ENCODE peak calls at places on chromosome 13, in five cellular contexts. One of them, this sample, is unnamed.

GRCh38 chr13:68984688-68985319 is 1122.8 kb upstream of the ATXN8OS start:
- DNase-seq in H9: no peak
- DNase-seq in H1: no peak
- DNase-seq in IMR-90: no peak
- DNase-seq in mesenchymal stem cell: no peak
- DNase-seq in this sample: no peak

GRCh38 chr13:45928843-45929242 is 77.3 kb upstream of the SIAH3 start:
- DNase-seq in H1: no peak
- DNase-seq in mesenchymal stem cell: no peak
- DNase-seq in IMR-90: no peak
- DNase-seq in H9: no peak
- DNase-seq in this sample: no peak

GRCh38 chr13:112703935-112704633 is 14.2 kb downstream of the ATP11A start:
- DNase-seq in IMR-90: no peak
- DNase-seq in H1: no peak
- DNase-seq in H9: no peak
- DNase-seq in mesenchymal stem cell: no peak
- DNase-seq in this sample: no peak

GRCh38 chr13:87999141-87999765 is 328.1 kb downstream of the SLITRK5 start:
- DNase-seq in mesenchymal stem cell: peak
- DNase-seq in H9: no peak
- DNase-seq in IMR-90: peak
- DNase-seq in H1: no peak
- DNase-seq in this sample: no peak

GRCh38 chr13:97114696-97115095 is 107.4 kb upstream of the MBNL2 start:
- DNase-seq in H9: no peak
- DNase-seq in IMR-90: no peak
- DNase-seq in mesenchymal stem cell: peak
- DNase-seq in H1: no peak
- DNase-seq in this sample: no peak

GRCh38 chr13:79128158-79128557 is 277.9 kb downstream of the RBM26 start:
- DNase-seq in H9: no peak
- DNase-seq in IMR-90: peak
- DNase-seq in H1: no peak
- DNase-seq in mesenchymal stem cell: peak
- DNase-seq in this sample: no peak

GRCh38 chr13:74061939-74062595 is 72.1 kb downstream of the KLF12 start:
- DNase-seq in H9: no peak
- DNase-seq in IMR-90: peak
- DNase-seq in H1: no peak
- DNase-seq in mesenchymal stem cell: peak
- DNase-seq in this sample: no peak

GRCh38 chr13:71525004-71525403 is 342.0 kb downstream of the DACH1 start:
- DNase-seq in H9: no peak
- DNase-seq in IMR-90: no peak
- DNase-seq in mesenchymal stem cell: no peak
- DNase-seq in H1: no peak
- DNase-seq in this sample: no peak

GRCh38 chr13:103187621-103188020 is 121.4 kb upstream of the SLC10A2 start:
- DNase-seq in H1: no peak
- DNase-seq in H9: no peak
- DNase-seq in mesenchymal stem cell: peak
- DNase-seq in IMR-90: no peak
- DNase-seq in this sample: no peak

GRCh38 chr13:33761744-33762143 is 56.2 kb upstream of the RFC3 start:
- DNase-seq in IMR-90: no peak
- DNase-seq in mesenchymal stem cell: no peak
- DNase-seq in H9: peak
- DNase-seq in H1: no peak
- DNase-seq in this sample: no peak

GRCh38 chr13:75357576-75358295 is 124.2 kb downstream of the TBC1D4 start:
- DNase-seq in H1: peak
- DNase-seq in H9: peak
- DNase-seq in mesenchymal stem cell: peak
- DNase-seq in IMR-90: peak
- DNase-seq in this sample: peak

GRCh38 chr13:26222523-26223046 is 471 bp upstream of the RNF6 start:
- DNase-seq in H9: no peak
- DNase-seq in IMR-90: no peak
- DNase-seq in H1: no peak
- DNase-seq in mesenchymal stem cell: no peak
- DNase-seq in this sample: no peak
- H4K91ac ChIP-seq in H9: no peak
- H4K91ac ChIP-seq in IMR-90: peak
- H4K91ac ChIP-seq in H1: no peak
- H4K91ac ChIP-seq in mesenchymal stem cell: peak
- H4K91ac ChIP-seq in this sample: no peak

GRCh38 chr13:72726721-72727416 is 560 bp downstream of the MZT1 start:
- DNase-seq in H1: no peak
- DNase-seq in mesenchymal stem cell: peak
- DNase-seq in IMR-90: no peak
- DNase-seq in H9: peak
- DNase-seq in this sample: peak
- H3K23ac ChIP-seq in H1: no peak
- H3K23ac ChIP-seq in mesenchymal stem cell: no peak
- H3K23ac ChIP-seq in IMR-90: peak
- H3K23ac ChIP-seq in H9: no peak
- H3K23ac ChIP-seq in this sample: peak

GRCh38 chr13:106794131-106794530 is 226.2 kb upstream of the ARGLU1 start:
- DNase-seq in IMR-90: no peak
- DNase-seq in H1: no peak
- DNase-seq in mesenchymal stem cell: no peak
- DNase-seq in H9: no peak
- DNase-seq in this sample: no peak

GRCh38 chr13:106795847-106796246 is 227.9 kb upstream of the ARGLU1 start:
- DNase-seq in mesenchymal stem cell: peak
- DNase-seq in H1: no peak
- DNase-seq in IMR-90: no peak
- DNase-seq in H9: peak
- DNase-seq in this sample: no peak

GRCh38 chr13:106797081-106797640 is 229.2 kb upstream of the ARGLU1 start:
- DNase-seq in H1: no peak
- DNase-seq in IMR-90: no peak
- DNase-seq in mesenchymal stem cell: no peak
- DNase-seq in H9: no peak
- DNase-seq in this sample: no peak

GRCh38 chr13:106799731-106800335 is 231.9 kb upstream of the ARGLU1 start:
- DNase-seq in IMR-90: no peak
- DNase-seq in H1: no peak
- DNase-seq in H9: no peak
- DNase-seq in mesenchymal stem cell: no peak
- DNase-seq in this sample: no peak

GRCh38 chr13:106796280-106797047 is 228.5 kb upstream of the ARGLU1 start:
- DNase-seq in H1: peak
- DNase-seq in IMR-90: no peak
- DNase-seq in mesenchymal stem cell: peak
- DNase-seq in H9: peak
- DNase-seq in this sample: peak
- H2BK15ac ChIP-seq in H1: no peak
- H2BK15ac ChIP-seq in IMR-90: no peak
- H2BK15ac ChIP-seq in mesenchymal stem cell: no peak
- H2BK15ac ChIP-seq in H9: no peak
- H2BK15ac ChIP-seq in this sample: no peak

GRCh38 chr13:47121092-47121763 is 224.4 kb upstream of the HTR2A start:
- DNase-seq in mesenchymal stem cell: no peak
- DNase-seq in H1: no peak
- DNase-seq in H9: no peak
- DNase-seq in IMR-90: no peak
- DNase-seq in this sample: no peak
- H4K91ac ChIP-seq in mesenchymal stem cell: no peak
- H4K91ac ChIP-seq in H1: no peak
- H4K91ac ChIP-seq in H9: no peak
- H4K91ac ChIP-seq in IMR-90: no peak
- H4K91ac ChIP-seq in this sample: no peak

GRCh38 chr13:27791901-27792392 is 336 bp upstream of the GSX1 start:
- DNase-seq in H9: no peak
- DNase-seq in H1: no peak
- DNase-seq in mesenchymal stem cell: no peak
- DNase-seq in IMR-90: no peak
- DNase-seq in this sample: no peak
- H3K23ac ChIP-seq in H9: no peak
- H3K23ac ChIP-seq in H1: no peak
- H3K23ac ChIP-seq in mesenchymal stem cell: no peak
- H3K23ac ChIP-seq in IMR-90: no peak
- H3K23ac ChIP-seq in this sample: no peak

DNA sequence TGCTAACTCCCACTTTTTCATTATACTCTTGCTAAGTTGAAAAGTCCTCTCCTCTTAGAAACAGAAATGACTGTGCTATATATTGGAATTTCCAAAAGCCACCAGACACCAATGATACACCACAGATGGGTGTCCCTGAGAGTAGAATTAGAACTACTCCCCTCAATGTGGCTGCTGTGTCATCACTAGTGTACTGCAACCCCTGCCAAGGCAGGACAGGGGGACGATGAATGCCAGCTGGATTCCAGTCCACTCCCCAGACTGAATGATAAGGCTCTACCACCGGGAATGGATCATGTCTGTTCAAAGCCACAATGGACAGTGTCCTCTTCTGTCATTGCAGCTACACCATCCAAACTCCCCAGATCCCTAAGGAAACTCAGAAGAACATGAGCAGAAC is 69.7 kb upstream of the EDNRB start:
- DNase-seq in H9: no peak
- DNase-seq in H1: no peak
- DNase-seq in mesenchymal stem cell: no peak
- DNase-seq in IMR-90: no peak
- DNase-seq in this sample: no peak
- H2BK15ac ChIP-seq in H9: no peak
- H2BK15ac ChIP-seq in H1: no peak
- H2BK15ac ChIP-seq in mesenchymal stem cell: no peak
- H2BK15ac ChIP-seq in IMR-90: no peak
- H2BK15ac ChIP-seq in this sample: no peak

GRCh38 chr13:19794552-19795143 is 11.9 kb upstream of the PSPC1 start:
- DNase-seq in mesenchymal stem cell: no peak
- DNase-seq in IMR-90: no peak
- DNase-seq in H1: peak
- DNase-seq in H9: peak
- DNase-seq in this sample: no peak
- H4K91ac ChIP-seq in mesenchymal stem cell: no peak
- H4K91ac ChIP-seq in IMR-90: peak
- H4K91ac ChIP-seq in H1: no peak
- H4K91ac ChIP-seq in H9: no peak
- H4K91ac ChIP-seq in this sample: no peak